ENCODE peak calls at places on chromosomes 2 and 18, in nine cellular contexts. U, D, Y, M, Z, K, I, Q and B are unnamed samples.

GRCh38 chr2:233039217-233040173 is 7.0 kb downstream of the NEU2 start:
- DNase-seq in U (no peak), D (no peak), Y (no peak), M (no peak), Z (no peak), K (no peak), I (no peak), Q (no peak), B (no peak)

GRCh38 chr2:46277470-46278190 is 19.6 kb upstream of the EPAS1 start:
- DNase-seq in U (no peak), D (no peak), Y (no peak), M (no peak), Z (no peak), K (no peak), I (no peak), Q (peak), B (no peak)

GRCh38 chr2:11753886-11754704 is 7.7 kb downstream of the LPIN1 start:
- DNase-seq in U (peak), D (no peak), Y (no peak), M (no peak), Z (peak), K (no peak), I (peak), Q (no peak), B (peak)

GRCh38 chr2:15890936-15891905 is 49.1 kb upstream of the MYCN start:
- DNase-seq in U (no peak), D (no peak), Y (no peak), M (peak), Z (no peak), K (no peak), I (no peak), Q (peak), B (peak)

GRCh38 chr2:86297382-86298147 is 39.9 kb downstream of the REEP1 start:
- DNase-seq in U (no peak), D (peak), Y (no peak), M (peak), Z (no peak), K (no peak), I (peak), Q (no peak), B (no peak)

GRCh38 chr2:58634653-58635347 is 393.7 kb upstream of the FANCL start:
- DNase-seq in U (no peak), D (no peak), Y (no peak), M (peak), Z (no peak), K (peak), I (no peak), Q (no peak), B (no peak)

GRCh38 chr2:239814917-239815637 is 210.1 kb downstream of the NDUFA10 start:
- DNase-seq in U (no peak), D (no peak), Y (no peak), M (no peak), Z (no peak), K (no peak), I (no peak), Q (no peak), B (no peak)

GRCh38 chr2:206410714-206411113 is 32.6 kb upstream of the ADAM23 start:
- DNase-seq in U (no peak), D (no peak), Y (no peak), M (no peak), Z (no peak), K (no peak), I (no peak), Q (no peak), B (no peak)

GRCh38 chr18:79353238-79353637 is 42.5 kb upstream of the NFATC1 start:
- DNase-seq in U (peak), D (no peak), Y (no peak), M (peak), Z (no peak), K (no peak), I (peak), Q (peak), B (peak)

GRCh38 chr18:8947576-8947975 is 154.9 kb upstream of the NDUFV2 start:
- DNase-seq in U (no peak), D (no peak), Y (no peak), M (no peak), Z (no peak), K (no peak), I (no peak), Q (no peak), B (no peak)

GRCh38 chr2:74548285-74548918 is 5.3 kb downstream of the LOXL3 start:
- DNase-seq in U (no peak), D (no peak), Y (no peak), M (peak), Z (no peak), K (no peak), I (peak), Q (no peak), B (peak)

GRCh38 chr2:231227309-231228162 is 29.1 kb downstream of the ARMC9 start:
- DNase-seq in U (peak), D (peak), Y (peak), M (peak), Z (peak), K (peak), I (peak), Q (peak), B (peak)

GRCh38 chr2:64212801-64213321 is 68.6 kb upstream of the PELI1 start:
- DNase-seq in U (no peak), D (peak), Y (no peak), M (peak), Z (peak), K (no peak), I (peak), Q (no peak), B (no peak)

GRCh38 chr2:85790032-85790431 is 36.2 kb downstream of the ATOH8 start:
- DNase-seq in U (no peak), D (peak), Y (no peak), M (no peak), Z (no peak), K (no peak), I (no peak), Q (no peak), B (no peak)

GRCh38 chr18:55000529-55000928 is 41.3 kb upstream of the CCDC68 start:
- DNase-seq in U (no peak), D (no peak), Y (no peak), M (no peak), Z (no peak), K (no peak), I (no peak), Q (no peak), B (no peak)

GRCh38 chr2:118085173-118086023 is 2.9 kb upstream of the INSIG2 start:
- DNase-seq in U (no peak), D (no peak), Y (no peak), M (no peak), Z (no peak), K (no peak), I (no peak), Q (peak), B (no peak)

DNA sequence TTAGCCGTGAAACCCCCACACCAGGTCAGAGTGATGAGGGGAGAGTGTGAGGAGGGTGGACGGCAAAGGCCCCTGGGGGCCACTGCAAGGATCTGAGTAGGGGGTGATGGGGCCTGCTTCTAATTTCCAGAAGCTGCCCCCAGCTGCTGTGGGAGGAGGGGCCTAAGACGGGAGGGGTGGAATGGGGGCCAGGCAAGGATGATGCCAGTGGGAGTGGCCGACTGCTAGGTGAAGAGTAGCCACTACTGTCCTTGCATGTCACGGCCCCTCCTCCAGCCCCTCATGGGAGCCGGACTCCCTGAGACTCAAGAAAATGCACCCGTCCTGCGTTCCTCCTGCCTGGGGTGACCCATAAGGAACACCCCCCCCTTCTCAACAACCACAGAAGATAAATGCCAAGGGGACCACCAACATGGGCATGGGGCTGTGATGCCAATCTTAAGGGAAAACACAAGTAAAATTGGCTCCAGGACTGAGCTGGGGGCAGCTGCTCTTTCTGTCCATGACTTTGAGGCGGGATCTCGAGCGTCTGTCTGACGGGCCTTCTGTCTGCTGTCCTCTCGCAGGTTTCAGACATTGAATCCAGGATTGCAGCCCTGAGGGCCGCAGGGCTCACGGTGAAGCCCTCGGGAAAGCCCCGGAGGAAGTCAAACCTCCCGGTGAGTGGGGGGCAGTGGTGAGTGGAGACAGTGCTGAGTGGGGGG is 24.2 kb upstream of the PRLH start:
- DNase-seq in U (no peak), D (no peak), Y (no peak), M (peak), Z (no peak), K (no peak), I (no peak), Q (no peak), B (no peak)
- TF ChIP-seq REST in U (no peak), D (no peak), Y (no peak), M (no peak), Z (no peak), K (no peak), I (no peak), Q (no peak), B (no peak)

GRCh38 chr2:60518567-60518966 is 34.9 kb downstream of the BCL11A start:
- DNase-seq in U (no peak), D (no peak), Y (no peak), M (no peak), Z (no peak), K (no peak), I (no peak), Q (no peak), B (no peak)
- TF ChIP-seq REST in U (no peak), D (no peak), Y (no peak), M (no peak), Z (no peak), K (no peak), I (no peak), Q (no peak), B (no peak)

GRCh38 chr2:167686691-167687090 is 560.7 kb downstream of the STK39 start:
- DNase-seq in U (no peak), D (no peak), Y (no peak), M (no peak), Z (no peak), K (no peak), I (no peak), Q (no peak), B (no peak)
- TF ChIP-seq REST in U (no peak), D (no peak), Y (no peak), M (no peak), Z (no peak), K (no peak), I (no peak), Q (no peak), B (no peak)

GRCh38 chr2:38146917-38147307 is 71.0 kb upstream of the CYP1B1 start:
- DNase-seq in U (peak), D (no peak), Y (peak), M (peak), Z (peak), K (peak), I (peak), Q (peak), B (peak)
- TF ChIP-seq REST in U (no peak), D (no peak), Y (no peak), M (no peak), Z (no peak), K (no peak), I (no peak), Q (no peak), B (no peak)

DNA sequence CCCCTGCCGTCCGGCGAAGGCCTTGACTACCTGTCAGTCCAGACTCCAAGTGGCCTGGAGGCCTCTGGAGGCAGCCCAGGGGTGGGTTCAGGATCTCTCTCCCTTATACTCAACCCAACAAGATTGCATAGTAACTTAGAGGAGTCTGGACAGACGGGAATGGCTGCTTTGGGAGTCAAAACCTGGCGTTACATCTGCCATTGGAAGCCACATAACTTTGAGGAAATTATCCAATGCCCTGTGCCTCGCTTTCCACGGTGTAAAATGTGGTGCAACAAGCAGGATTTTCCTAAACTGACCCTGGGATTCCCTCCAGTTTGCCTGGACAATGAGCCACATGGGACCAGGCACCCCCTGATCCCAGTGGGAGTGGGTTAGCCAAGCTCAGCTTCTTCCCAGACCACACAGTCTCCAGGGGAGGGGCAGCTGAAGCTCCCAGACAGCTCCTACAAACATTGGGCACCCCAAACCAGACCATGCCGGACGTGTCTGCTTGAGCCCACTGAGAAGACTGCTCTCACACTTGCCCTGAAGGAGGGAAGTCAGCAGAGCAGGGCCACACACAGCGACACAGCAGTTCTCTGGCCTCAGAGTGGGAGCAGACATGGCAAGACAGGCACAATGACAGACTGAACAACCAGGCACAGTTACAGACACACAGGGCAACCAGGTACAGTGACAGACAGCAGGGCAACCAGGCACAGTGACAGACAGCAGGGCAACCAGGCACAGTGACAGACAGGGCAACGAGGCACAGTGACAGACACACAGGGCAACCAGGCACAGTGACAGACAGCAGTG is 65.6 kb upstream of the RAB6C start:
- DNase-seq in U (no peak), D (no peak), Y (no peak), M (no peak), Z (no peak), K (no peak), I (no peak), Q (no peak), B (no peak)
- TF ChIP-seq REST in U (no peak), D (no peak), Y (no peak), M (no peak), Z (no peak), K (no peak), I (no peak), Q (no peak), B (no peak)

DNA sequence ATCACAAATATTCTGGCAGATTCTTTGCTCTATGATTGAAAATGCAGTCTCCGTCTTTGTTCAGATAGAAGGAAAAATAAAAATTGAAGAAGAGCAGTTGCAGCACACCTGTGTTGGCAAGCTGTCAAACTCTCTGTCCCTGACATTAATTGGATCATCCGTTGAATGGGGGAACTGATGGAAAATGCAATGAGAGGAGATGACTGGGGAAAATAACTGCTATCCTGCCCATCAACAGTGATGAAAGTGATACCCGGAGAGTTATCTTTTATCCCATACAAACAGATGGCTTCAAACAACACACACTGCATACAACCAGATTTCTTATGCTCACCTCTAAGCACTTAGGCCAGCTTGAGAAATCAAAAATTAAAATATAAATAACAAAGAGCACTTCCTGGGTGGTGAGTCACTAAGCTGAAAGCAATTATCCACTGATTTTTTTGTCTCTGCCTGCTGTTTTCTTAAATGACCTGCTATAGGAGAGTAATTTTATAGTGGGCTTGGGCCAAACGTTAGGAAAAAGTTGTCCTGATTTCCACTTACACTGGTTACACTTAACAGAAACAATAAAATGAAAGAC is 237.6 kb upstream of the RGPD4 start:
- DNase-seq in U (no peak), D (no peak), Y (no peak), M (no peak), Z (no peak), K (no peak), I (no peak), Q (no peak), B (no peak)
- TF ChIP-seq REST in U (no peak), D (no peak), Y (no peak), M (no peak), Z (no peak), K (no peak), I (no peak), Q (no peak), B (no peak)

DNA sequence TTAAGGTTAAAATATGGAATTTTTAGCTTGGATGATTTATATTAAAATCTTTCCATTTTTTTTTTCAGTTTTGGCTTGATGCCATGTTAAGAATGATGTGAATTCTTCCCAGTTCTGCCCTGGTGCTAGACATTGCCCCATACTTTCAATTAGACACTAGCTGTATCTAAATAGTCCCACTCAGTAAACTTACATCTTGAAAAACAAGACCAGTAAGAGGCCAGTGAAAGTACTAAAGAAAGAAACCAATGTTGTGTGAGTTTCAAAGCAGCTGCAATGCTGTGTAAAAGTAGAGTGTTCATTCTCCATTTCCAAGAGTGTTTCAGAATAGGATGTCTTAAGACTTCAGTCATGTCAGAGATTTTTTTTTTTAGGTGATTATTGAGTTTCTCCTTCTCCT is 40.0 kb upstream of the CYBRD1 start:
- DNase-seq in U (no peak), D (no peak), Y (no peak), M (no peak), Z (no peak), K (no peak), I (no peak), Q (no peak), B (no peak)
- TF ChIP-seq REST in U (no peak), D (no peak), Y (no peak), M (no peak), Z (no peak), K (no peak), I (no peak), Q (no peak), B (no peak)